ENCODE peak calls at places on chromosomes 4 and X, in seven cellular contexts. M, H, B, J, D, X and P are unnamed samples.

GRCh38 chrX:97498093-97498492 is 614.4 kb downstream of the RPA4 start:
- DNase-seq in M (no peak), H (no peak), B (no peak), J (no peak), D (no peak), X (no peak), P (no peak)

GRCh38 chrX:32893751-32894150 is 317.6 kb downstream of the DMD start:
- DNase-seq in M (no peak), H (no peak), B (no peak), J (no peak), D (no peak), X (no peak), P (no peak)

GRCh38 chr4:169033660-169034059 is 23.6 kb upstream of the CBR4 start:
- DNase-seq in M (no peak), H (no peak), B (no peak), J (no peak), D (no peak), X (no peak), P (no peak)

GRCh38 chr4:3406431-3406830 is 35.3 kb upstream of the HGFAC start:
- DNase-seq in M (no peak), H (no peak), B (peak; percentile 54), J (no peak), D (no peak), X (no peak), P (no peak)

GRCh38 chr4:1050486-1051213 is 39.2 kb downstream of the FGFRL1 start:
- DNase-seq in M (no peak), H (no peak), B (no peak), J (no peak), D (no peak), X (no peak), P (no peak)

GRCh38 chr4:48081196-48081595 is 52.9 kb downstream of the TXK start:
- DNase-seq in M (no peak), H (peak; percentile 53), B (no peak), J (no peak), D (no peak), X (no peak), P (no peak)

GRCh38 chr4:23922535-23923115 is 32.8 kb upstream of the PPARGC1A start:
- DNase-seq in M (no peak), H (peak; percentile 53), B (no peak), J (no peak), D (no peak), X (no peak), P (no peak)

GRCh38 chr4:25913056-25913850 is 767 bp upstream of the SMIM20 start:
- DNase-seq in M (peak; percentile 56), H (no peak), B (peak; percentile 79), J (peak; percentile 35), D (peak; percentile 60), X (peak; percentile 15), P (no peak)

GRCh38 chr4:152102184-152103000 is 341.6 kb upstream of the GATB start:
- DNase-seq in M (no peak), H (peak; percentile 83), B (no peak), J (no peak), D (no peak), X (no peak), P (no peak)

GRCh38 chr4:159446266-159446976 is 343.5 kb downstream of the RAPGEF2 start:
- DNase-seq in M (no peak), H (peak; percentile 77), B (no peak), J (no peak), D (no peak), X (no peak), P (no peak)

GRCh38 chr4:15003441-15003890 is 1.2 kb downstream of the CPEB2 start:
- DNase-seq in M (peak; percentile 69), H (peak; percentile 37), B (peak; percentile 85), J (no peak), D (no peak), X (peak; percentile 46), P (peak; percentile 55)

GRCh38 chrX:132207996-132208395 is 11.3 kb downstream of the RAP2C start:
- DNase-seq in M (no peak), H (peak; percentile 17), B (no peak), J (no peak), D (no peak), X (no peak), P (no peak)

GRCh38 chr4:40196260-40196659 is 571 bp upstream of the RHOH start:
- DNase-seq in M (no peak), H (no peak), B (no peak), J (no peak), D (no peak), X (no peak), P (no peak)

GRCh38 chr4:40197879-40198689 is 1.3 kb downstream of the RHOH start:
- DNase-seq in M (no peak), H (no peak), B (no peak), J (no peak), D (no peak), X (no peak), P (peak; percentile 79)

GRCh38 chr4:40195182-40196177 is 1.4 kb upstream of the RHOH start:
- DNase-seq in M (no peak), H (no peak), B (no peak), J (no peak), D (no peak), X (no peak), P (no peak)

GRCh38 chr4:40194602-40195161 is 2.1 kb upstream of the RHOH start:
- DNase-seq in M (no peak), H (no peak), B (no peak), J (no peak), D (no peak), X (peak; percentile 16), P (peak; percentile 81)

DNA sequence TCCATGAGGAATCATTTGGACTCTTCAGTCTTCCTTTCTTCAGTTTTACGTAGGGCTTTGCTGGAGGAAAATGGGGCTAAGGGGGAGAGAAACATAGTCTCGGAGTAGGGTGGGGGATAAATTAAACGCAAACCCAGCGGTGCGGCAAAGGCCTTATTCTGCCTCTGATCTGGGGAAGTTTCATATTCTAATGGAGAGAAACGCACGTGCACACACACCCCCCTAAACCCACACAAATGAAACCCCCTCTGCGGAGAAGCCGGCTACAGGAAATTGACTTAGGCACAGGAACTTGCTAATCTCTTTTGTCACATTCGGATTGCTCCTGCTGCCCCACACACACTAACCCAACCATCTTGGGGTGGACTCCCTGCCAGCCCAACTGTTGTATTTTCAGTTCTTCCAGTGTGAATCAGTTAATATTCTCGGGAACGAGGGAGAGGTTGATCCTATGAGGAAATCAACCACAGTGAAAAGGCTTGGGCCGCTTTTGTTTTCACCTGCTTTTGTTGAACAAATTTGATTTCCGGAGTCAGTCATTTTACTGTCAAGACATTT is at the start of gene RHOH:
- DNase-seq in M (no peak), H (no peak), B (no peak), J (peak; percentile 62), D (no peak), X (peak; percentile 72), P (peak; percentile 69)
- H3K4me1 ChIP-seq in M (peaks cover 2% of the 10 kb centered on the region), H (no peaks in the 10 kb centered on the region), B (no peaks in the 10 kb centered on the region), J (peaks cover 35% of the 10 kb centered on the region), D (no peaks in the 10 kb centered on the region), X (peaks cover 33% of the 10 kb centered on the region), P (peaks cover 25% of the 10 kb centered on the region)

DNA sequence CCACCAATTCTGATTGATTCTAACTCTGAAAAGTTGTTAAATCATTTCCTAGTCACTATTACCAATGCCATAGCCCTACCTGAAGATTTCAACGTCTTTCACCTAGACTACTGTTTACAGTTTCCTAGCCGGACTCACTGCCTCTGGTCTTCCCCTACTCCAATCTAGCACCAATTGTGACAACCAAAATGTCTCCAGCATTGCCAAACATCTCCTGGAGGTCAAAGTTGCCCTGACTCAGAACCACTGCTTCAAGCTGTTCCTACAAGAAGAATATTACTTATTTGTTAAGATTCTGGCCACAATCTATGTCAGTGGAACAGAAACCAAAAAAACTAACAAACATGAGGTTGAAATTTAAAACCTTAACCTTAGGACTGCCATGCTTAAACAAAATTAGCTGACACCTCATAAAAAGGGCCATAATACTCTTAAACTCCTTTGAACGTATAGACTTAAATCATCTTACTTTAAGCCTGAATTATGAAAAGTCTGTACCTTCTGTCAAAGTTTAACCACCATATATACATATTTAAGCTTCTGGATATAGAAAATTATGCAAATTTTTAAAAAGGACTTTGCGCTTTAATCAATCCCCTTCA is 2.1 kb downstream of the PDS5A start:
- DNase-seq in M (no peak), H (peak; percentile 52), B (no peak), J (no peak), D (no peak), X (no peak), P (no peak)
- H3K4me3 ChIP-seq in M (peak overlapping the region; percentile 95), H (peak overlapping the region; percentile 81), B (no peak overlapping the region), J (no peak overlapping the region), D (no peak overlapping the region), X (no peak overlapping the region), P (no peak overlapping the region)

DNA sequence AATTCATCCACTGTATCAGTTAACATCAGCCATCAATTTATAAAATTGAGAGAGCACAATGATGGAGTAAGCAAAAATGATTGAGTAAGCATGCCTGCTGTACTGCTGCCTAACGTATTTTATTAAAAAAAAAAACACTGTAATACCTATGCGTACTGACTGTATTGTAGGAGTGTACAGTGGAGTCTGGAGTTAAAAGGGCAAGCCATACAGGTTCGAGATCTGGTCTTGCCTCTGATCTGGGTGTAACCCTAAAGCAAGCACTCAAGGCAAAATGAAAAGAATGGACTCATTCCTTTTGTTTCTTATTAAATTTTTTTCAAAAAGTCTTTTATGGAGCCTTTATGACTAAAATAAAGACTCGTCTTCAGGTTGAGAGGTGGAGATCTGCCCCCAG is 894.2 kb upstream of the INTU start:
- DNase-seq in M (no peak), H (no peak), B (no peak), J (no peak), D (no peak), X (no peak), P (no peak)
- H3K27ac ChIP-seq in M (no peak overlapping the region), H (no peak overlapping the region), B (no peak overlapping the region), J (no peak overlapping the region), D (no peak overlapping the region), X (no peak overlapping the region), P (no peak overlapping the region)

GRCh38 chrX:13048265-13048664 is 3.8 kb upstream of the FAM9C start:
- DNase-seq in M (no peak), H (no peak), B (no peak), J (no peak), D (no peak), X (no peak), P (no peak)

GRCh38 chrX:13050151-13050550 is 5.7 kb upstream of the FAM9C start:
- DNase-seq in M (no peak), H (no peak), B (no peak), J (no peak), D (no peak), X (no peak), P (no peak)

GRCh38 chrX:13051167-13051528 is 6.7 kb upstream of the FAM9C start:
- DNase-seq in M (no peak), H (no peak), B (no peak), J (no peak), D (no peak), X (no peak), P (no peak)

GRCh38 chrX:13053171-13053570 is 8.8 kb upstream of the FAM9C start:
- DNase-seq in M (no peak), H (no peak), B (no peak), J (no peak), D (no peak), X (no peak), P (no peak)

DNA sequence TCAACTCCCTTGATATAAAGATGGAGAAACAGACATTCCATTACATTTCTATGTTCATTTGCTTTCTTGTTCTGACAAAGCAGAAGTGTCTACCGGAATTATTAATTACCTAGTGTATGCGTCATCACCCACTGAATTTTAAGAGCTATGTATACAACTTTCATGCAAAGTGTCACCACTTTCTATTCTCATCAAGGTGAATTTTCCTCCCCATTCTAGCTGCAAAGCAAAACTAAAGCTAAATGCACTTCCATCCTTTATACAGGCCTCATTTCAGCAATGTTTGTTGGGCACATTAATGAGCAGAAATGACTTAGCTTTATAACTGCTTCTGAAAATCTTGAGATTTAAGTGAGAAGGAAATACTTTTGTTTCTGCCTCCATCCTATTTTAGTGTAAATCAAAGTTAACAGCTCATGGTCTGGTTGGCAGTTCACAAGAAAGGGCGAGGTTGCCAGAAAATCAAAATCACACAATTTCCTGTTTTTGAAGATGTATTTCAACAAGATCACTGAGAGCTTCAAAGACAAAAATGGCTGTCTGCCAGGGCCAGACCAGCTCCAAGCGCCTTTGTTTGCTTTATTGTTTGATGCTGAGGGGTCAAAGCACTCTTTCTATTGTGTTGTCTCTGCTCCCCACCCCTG is 7.2 kb upstream of the FAM9C start:
- DNase-seq in M (no peak), H (peak; percentile 66), B (no peak), J (peak; percentile 26), D (no peak), X (no peak), P (no peak)
- H3K4me1 ChIP-seq in M (no peaks in the 10 kb centered on the region), H (peaks cover 2% of the 10 kb centered on the region), B (no peaks in the 10 kb centered on the region), J (peaks cover 79% of the 10 kb centered on the region), D (peaks cover 5% of the 10 kb centered on the region), X (peaks cover 40% of the 10 kb centered on the region), P (peaks cover 39% of the 10 kb centered on the region)